ENCODE peak calls at places on chromosomes 6 and 20, in seven cellular contexts. P is pancreas; O is cardiac fibroblast; Q is mammary epithelial cell; J is GM13977; Y is CD8-positive, alpha-beta T cell; B is WTC11. A is an unnamed sample.

GRCh38 chr20:45301824-45302251 is 4.8 kb upstream of the RBPJL start:
- DNase-seq in J (no peak), B (no peak), P (no peak), Y (no peak), O (no peak), Q (no peak), A (no peak)

GRCh38 chr6:14068133-14068532 is 49.4 kb upstream of the CD83 start:
- DNase-seq in J (no peak), Q (peak), Y (no peak), B (no peak), P (no peak), O (peak), A (no peak)

GRCh38 chr6:30283761-30284160 is 43.0 kb upstream of the TRIM39 start:
- DNase-seq in B (no peak), Q (no peak), O (peak), J (no peak), P (no peak), Y (no peak), A (no peak)

GRCh38 chr6:161435426-161436065 is 161.7 kb upstream of the AGPAT4 start:
- DNase-seq in J (no peak), P (no peak), Y (no peak), Q (no peak), B (no peak), O (peak), A (no peak)

GRCh38 chr6:117237561-117237960 is 27.8 kb upstream of the VGLL2 start:
- DNase-seq in B (no peak), J (no peak), P (no peak), O (peak), Y (no peak), Q (peak), A (no peak)

GRCh38 chr6:158027590-158028285 is 46.1 kb downstream of the SYNJ2 start:
- DNase-seq in O (no peak), J (no peak), B (no peak), P (peak), Y (no peak), Q (no peak), A (no peak)

GRCh38 chr6:15754035-15754705 is 91.3 kb upstream of the DTNBP1 start:
- DNase-seq in Y (no peak), P (no peak), O (peak), Q (peak), B (no peak), J (no peak), A (no peak)

GRCh38 chr6:32148722-32149576 is 2.8 kb downstream of the PRRT1 start:
- DNase-seq in O (peak), Y (peak), B (peak), P (peak), Q (no peak), J (no peak), A (no peak)

GRCh38 chr20:1941226-1941625 is 46.0 kb downstream of the SIRPA start:
- DNase-seq in Q (peak), O (peak), Y (no peak), P (no peak), B (no peak), J (no peak), A (no peak)

GRCh38 chr20:43538855-43539700 is 19.7 kb upstream of the SGK2 start:
- DNase-seq in B (no peak), P (peak), O (no peak), Y (no peak), J (no peak), Q (no peak), A (no peak)

GRCh38 chr20:50029697-50030428 is 47.1 kb downstream of the SNAI1 start:
- DNase-seq in Y (no peak), Q (peak), P (no peak), J (no peak), O (peak), B (no peak), A (no peak)

GRCh38 chr6:24865161-24865560 is 66.4 kb upstream of the ARMH2 start:
- DNase-seq in P (no peak), J (no peak), Q (no peak), B (no peak), Y (no peak), O (no peak), A (no peak)

GRCh38 chr6:159540152-159540551 is 152.9 kb downstream of the SOD2 start:
- DNase-seq in B (peak), Q (peak), O (no peak), J (no peak), P (no peak), Y (no peak), A (no peak)

GRCh38 chr6:100230115-100230975 is 234.4 kb downstream of the SIM1 start:
- DNase-seq in Y (no peak), J (no peak), B (no peak), Q (no peak), O (no peak), P (no peak), A (no peak)

GRCh38 chr20:24153101-24154040 is 164.8 kb upstream of the GGTLC1 start:
- DNase-seq in B (no peak), P (no peak), J (no peak), Y (no peak), Q (no peak), O (no peak), A (no peak)

GRCh38 chr6:170186006-170186908 is 104.6 kb downstream of the DLL1 start:
- DNase-seq in Y (no peak), B (no peak), Q (peak), J (no peak), P (no peak), O (no peak), A (no peak)

GRCh38 chr20:44811150-44811685 is 872 bp upstream of the RIMS4 start:
- DNase-seq in Q (no peak), O (no peak), P (no peak), B (no peak), Y (no peak), J (no peak), A (no peak)

GRCh38 chr6:52976591-52977035 is 18.5 kb downstream of the GSTA4 start:
- DNase-seq in B (no peak), O (no peak), J (peak), P (no peak), Y (no peak), Q (no peak), A (no peak)

GRCh38 chr20:11305406-11305805 is 612.3 kb upstream of the BTBD3 start:
- DNase-seq in Y (no peak), O (peak), Q (peak), B (no peak), J (no peak), P (no peak), A (no peak)

GRCh38 chr6:27809939-27810767 is 102.0 kb downstream of the OR2B2 start:
- DNase-seq in Q (peak), Y (peak), B (peak), J (peak), P (peak), O (peak), A (peak)

GRCh38 chr6:143060806-143061596 is at the start of gene AIG1:
- DNase-seq in O (no peak), J (peak), P (no peak), Q (peak), Y (peak), B (peak), A (peak)

DNA sequence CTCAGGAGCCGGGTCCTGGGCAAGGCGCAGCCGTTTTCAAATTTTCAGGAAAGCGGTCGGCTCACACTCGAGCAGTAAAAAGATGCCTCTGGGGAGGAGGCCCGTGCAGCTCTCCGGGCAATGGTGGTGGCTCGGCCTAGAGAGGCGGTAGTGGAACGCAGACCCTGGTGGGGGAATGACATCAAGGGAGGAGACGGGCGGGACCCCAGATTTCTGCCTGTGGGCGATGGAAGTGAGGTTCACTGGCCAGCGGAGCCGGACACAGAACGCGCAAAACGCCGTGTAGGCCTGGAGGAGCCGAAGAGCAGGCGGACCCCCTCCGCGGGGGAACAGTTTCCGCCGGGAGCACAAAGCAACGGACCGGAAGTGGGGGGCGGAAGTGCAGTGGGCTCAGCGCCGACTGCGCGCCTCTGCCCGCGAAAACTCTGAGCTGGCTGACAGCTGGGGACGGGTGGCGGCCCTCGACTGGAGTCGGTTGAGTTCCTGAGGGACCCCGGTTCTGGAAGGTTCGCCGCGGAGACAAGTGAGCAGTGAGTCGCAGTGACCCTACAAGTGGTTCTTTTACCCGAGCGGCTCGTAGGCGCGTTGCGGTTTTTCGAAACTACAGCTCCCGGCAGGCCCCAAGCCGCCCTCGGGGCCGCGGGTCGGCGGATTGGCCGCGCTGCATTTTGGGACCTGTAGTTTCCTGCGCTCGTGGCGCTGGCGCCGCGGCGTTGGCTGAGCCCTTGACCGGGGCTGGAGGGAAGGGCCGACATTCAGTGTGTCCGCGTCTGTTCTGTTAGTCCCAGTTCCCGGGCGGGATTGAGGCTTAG is at the start of gene RTEL1:
- DNase-seq in Y (peak), B (peak), P (peak), O (peak), Q (peak), J (peak), A (peak)
- TF ChIP-seq CTCF in Y (no peak), B (no peak), P (no peak), O (no peak), Q (no peak), J (no peak), A (no peak)

DNA sequence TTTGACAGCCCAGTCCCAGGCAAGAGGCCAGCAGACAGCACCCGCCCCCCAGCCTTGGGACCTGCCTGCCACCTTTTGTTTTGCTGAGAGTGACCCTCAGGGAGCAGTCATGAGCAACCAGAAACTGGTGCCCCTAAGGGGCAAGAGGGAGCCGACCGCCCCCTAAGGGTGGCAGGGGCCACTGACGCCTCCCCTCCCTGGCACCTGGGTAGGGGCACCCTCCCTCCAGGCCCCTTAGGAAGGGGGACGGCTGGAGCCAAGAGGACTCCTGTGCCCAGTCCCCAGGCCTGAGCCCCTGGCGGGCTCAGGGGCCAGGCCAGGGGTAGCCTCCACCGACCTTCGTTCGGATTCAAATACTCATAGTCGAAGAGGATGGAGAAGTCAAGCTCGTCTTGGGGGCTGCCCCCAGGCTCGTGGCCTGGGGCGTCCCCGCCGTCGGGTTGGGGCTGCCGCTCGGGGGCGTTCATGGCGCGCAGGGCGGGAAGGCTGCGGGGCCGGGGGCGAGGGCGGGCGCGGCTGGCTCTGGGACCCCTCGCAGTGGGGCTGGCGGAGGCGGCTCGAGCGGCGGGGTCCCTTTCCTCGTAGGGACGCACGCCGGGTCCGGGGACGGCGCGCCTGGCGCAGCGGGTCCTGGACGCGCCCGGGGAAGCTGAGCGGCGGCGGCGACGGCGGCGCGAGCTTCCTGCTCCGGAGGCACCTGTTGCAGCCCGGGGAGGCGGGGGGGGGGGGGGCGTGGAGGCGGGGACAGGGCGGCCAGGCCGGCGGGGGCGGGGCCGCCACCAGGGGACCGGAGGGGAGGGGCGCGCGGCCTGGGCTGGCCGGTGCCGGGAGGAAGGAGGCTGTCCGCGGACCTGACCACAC is at the start of gene NFATC2:
- DNase-seq in B (peak), J (peak), Q (no peak), P (peak), O (no peak), Y (peak), A (no peak)
- TF ChIP-seq CTCF in B (no peak), J (peak), Q (no peak), P (no peak), O (no peak), Y (peak), A (peak)

GRCh38 chr6:123794799-123795198 is 8.9 kb upstream of the NKAIN2 start:
- DNase-seq in P (no peak), Q (no peak), J (no peak), B (no peak), Y (no peak), O (no peak), A (no peak)
- TF ChIP-seq CTCF in P (no peak), Q (no peak), J (no peak), B (no peak), Y (no peak), O (no peak), A (no peak)

GRCh38 chr20:8662433-8662954 is 406.4 kb upstream of the PLCB4 start:
- DNase-seq in P (no peak), Y (no peak), J (no peak), O (no peak), B (no peak), Q (no peak), A (no peak)

GRCh38 chr20:8663424-8663823 is 405.5 kb upstream of the PLCB4 start:
- DNase-seq in B (no peak), P (no peak), Q (no peak), O (no peak), Y (no peak), J (no peak), A (no peak)

GRCh38 chr20:8664778-8665177 is 404.1 kb upstream of the PLCB4 start:
- DNase-seq in B (no peak), Q (no peak), O (no peak), P (no peak), J (no peak), Y (no peak), A (no peak)

GRCh38 chr20:8658103-8658502 is 410.8 kb upstream of the PLCB4 start:
- DNase-seq in Y (no peak), Q (no peak), O (no peak), B (no peak), J (no peak), P (no peak), A (no peak)

DNA sequence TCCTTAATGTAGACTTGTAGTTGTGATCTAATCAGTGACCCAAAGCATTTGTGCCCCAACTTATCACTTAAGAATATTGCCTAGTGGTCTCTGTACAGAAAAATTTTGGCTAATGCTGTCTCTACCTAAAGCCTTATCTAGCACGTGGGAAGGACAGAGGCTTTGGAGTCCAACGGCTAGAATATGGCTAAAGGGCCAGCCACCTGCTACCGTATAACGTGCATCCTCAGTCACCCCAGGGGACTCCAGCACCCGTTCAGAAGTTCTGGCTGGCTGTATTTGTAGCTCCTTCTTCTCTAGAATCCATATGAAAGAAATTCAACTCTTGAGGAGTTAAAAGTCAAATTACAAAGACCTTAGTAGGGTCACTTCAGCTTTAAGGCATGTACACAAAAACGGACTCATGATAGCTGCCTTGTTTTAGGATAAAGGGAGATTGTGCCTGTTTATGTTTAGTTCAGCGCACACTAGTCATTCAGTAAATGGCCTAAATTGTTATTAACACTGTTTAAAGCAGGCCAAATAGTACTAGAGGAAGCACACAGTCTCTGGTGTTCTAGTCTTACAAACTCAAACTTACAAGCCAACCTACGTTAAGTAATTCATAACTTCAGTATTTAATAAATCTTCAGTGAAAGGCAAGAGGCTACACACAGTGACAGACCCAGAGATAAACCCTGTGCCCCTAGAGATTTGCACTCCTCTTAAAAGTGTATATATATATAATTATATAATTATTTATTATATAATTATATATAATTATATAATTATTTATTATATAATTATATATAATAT is 407.5 kb upstream of the PLCB4 start:
- DNase-seq in P (no peak), J (no peak), Y (no peak), B (no peak), O (no peak), Q (no peak), A (no peak)
- TF ChIP-seq CTCF in P (no peak), J (no peak), Y (no peak), B (no peak), O (no peak), Q (no peak), A (no peak)

A was measured in mesothelial cell of epicardium.